ENCODE peak calls at places on chromosomes 16 and 17, in five cellular contexts. A, Y, N, G and L are unnamed samples.

GRCh38 chr17:67456103-67456502 is 79.0 kb downstream of the PITPNC1 start:
- DNase-seq in G (no peak), Y (no peak), N (no peak), A (no peak), L (no peak)

GRCh38 chr17:13134106-13134505 is 116.3 kb upstream of the ELAC2 start:
- DNase-seq in A (no peak), Y (no peak), N (no peak), G (no peak), L (no peak)

GRCh38 chr17:68089881-68090280 is 54.3 kb downstream of the KPNA2 start:
- DNase-seq in Y (no peak), G (no peak), N (peak; percentile 47), A (no peak), L (no peak)

GRCh38 chr16:17414916-17415315 is 55.8 kb downstream of the XYLT1 start:
- DNase-seq in A (no peak), G (no peak), Y (no peak), N (no peak), L (no peak)

GRCh38 chr16:78505544-78506371 is 406.3 kb downstream of the WWOX start:
- DNase-seq in N (no peak), Y (no peak), G (no peak), A (peak; percentile 27), L (peak; percentile 49)

GRCh38 chr17:350706-351435 is 1.7 kb downstream of the RPH3AL start:
- DNase-seq in N (no peak), A (no peak), Y (no peak), G (no peak), L (peak; percentile 89)

GRCh38 chr17:43984521-43984920 is 19.9 kb upstream of the NAGS start:
- DNase-seq in Y (no peak), G (no peak), N (no peak), A (no peak), L (no peak)

GRCh38 chr16:89478576-89479221 is 11.7 kb downstream of the ANKRD11 start:
- DNase-seq in G (no peak), A (no peak), Y (no peak), N (peak; percentile 37), L (peak; percentile 68)

GRCh38 chr16:22736791-22737190 is 77.2 kb upstream of the HS3ST2 start:
- DNase-seq in Y (no peak), N (no peak), A (no peak), G (no peak), L (no peak)

GRCh38 chr17:50993544-50993943 is 127.1 kb downstream of the SPAG9 start:
- DNase-seq in N (no peak), G (no peak), Y (no peak), A (no peak), L (no peak)

GRCh38 chr17:7354262-7354781 is 634 bp upstream of the TMEM95 start:
- DNase-seq in G (no peak), N (peak; percentile 77), Y (no peak), A (no peak), L (no peak)

GRCh38 chr17:16443390-16444257 is 28.3 kb downstream of the TRPV2 start:
- DNase-seq in G (no peak), N (no peak), Y (no peak), A (no peak), L (peak; percentile 46)

GRCh38 chr17:77733576-77734296 is 224.8 kb upstream of the TNRC6C start:
- DNase-seq in Y (no peak), G (no peak), A (no peak), N (no peak), L (no peak)

GRCh38 chr17:31155208-31155810 is 60.5 kb downstream of the NF1 start:
- DNase-seq in Y (no peak), A (no peak), G (no peak), N (no peak), L (no peak)

GRCh38 chr17:75950850-75951554 is 10.2 kb upstream of the FBF1 start:
- DNase-seq in G (no peak), Y (no peak), A (peak; percentile 1), N (no peak), L (no peak)